ENCODE peak calls at places on chromosomes 2 and 18, in ten cellular contexts. H is amniotic stem cell; Z is heart right ventricle; D is epithelial cell of proximal tubule; A is NCI-H69; W is activated T-helper 1 cell treated with anti-CD3 and anti-CD28 coated beads, Interleukin-12 subunit alpha, Interleukin-12 subunit beta, Interleukin-2, Interleukin-4 antibody, amounts not matched to agents 30 ng/mL and 10 ng/mL and 1 ng/mL, durations not matched to agents 14 hours and 24 hours and 36 hours; R is GM12865; P is NCI-H1092 treated with DMSO at 0.1 percent for 48 hours; M is HFFc6; L is OCI-M1. I is an unnamed sample.

GRCh38 chr2:241935774-241936173 is 66.2 kb downstream of the RTP5 start:
- DNase-seq in H (no peak), Z (no peak), D (no peak), A (no peak), W (no peak), R (no peak), P (no peak), M (no peak), L (no peak), I (no peak)

GRCh38 chr2:38505779-38506178 is 96.9 kb downstream of the HNRNPLL start:
- DNase-seq in H (no peak), Z (peak; percentile 32), D (no peak), A (no peak), W (no peak), R (peak; percentile 44), P (no peak), M (peak; percentile 83), L (no peak), I (peak; percentile 42)

GRCh38 chr2:241061275-241061674 is 40.8 kb downstream of the MTERF4 start:
- DNase-seq in H (no peak), Z (no peak), D (no peak), A (no peak), W (no peak), R (no peak), P (no peak), M (peak; percentile 14), L (no peak), I (peak; percentile 33)

GRCh38 chr2:236768393-236769140 is 198.9 kb downstream of the ACKR3 start:
- DNase-seq in H (no peak), Z (no peak), D (no peak), A (no peak), W (no peak), R (no peak), P (no peak), M (peak; percentile 81), L (no peak), I (no peak)

GRCh38 chr2:122390406-122390805 is 635.0 kb downstream of the TSN start:
- DNase-seq in H (no peak), Z (no peak), D (peak; percentile 66), A (no peak), W (no peak), R (peak; percentile 1), P (no peak), M (no peak), L (peak; percentile 72), I (peak; percentile 14)

GRCh38 chr2:112087346-112088020 is 32.4 kb downstream of the TMEM87B start:
- DNase-seq in H (no peak), Z (no peak), D (no peak), A (no peak), W (no peak), R (peak; percentile 84), P (no peak), M (no peak), L (no peak), I (no peak)

GRCh38 chr2:194545978-194546377 is 1111.0 kb upstream of the SLC39A10 start:
- DNase-seq in H (no peak), Z (no peak), D (no peak), A (peak; percentile 20), W (no peak), R (no peak), P (peak; percentile 19), M (no peak), L (peak; percentile 68), I (peak; percentile 19)

GRCh38 chr2:206584323-206585116 is 57.8 kb upstream of the FAM237A start:
- DNase-seq in H (no peak), Z (no peak), D (no peak), A (no peak), W (no peak), R (no peak), P (no peak), M (no peak), L (no peak), I (no peak)

GRCh38 chr18:35508030-35508429 is 10.3 kb upstream of the INO80C start:
- DNase-seq in H (no peak), Z (no peak), D (no peak), A (no peak), W (no peak), R (no peak), P (no peak), M (no peak), L (no peak), I (no peak)

GRCh38 chr2:96763511-96764252 is 3.0 kb downstream of the CNNM4 start:
- DNase-seq in H (no peak), Z (no peak), D (no peak), A (peak; percentile 24), W (no peak), R (no peak), P (peak; percentile 5), M (peak; percentile 12), L (peak; percentile 84), I (peak; percentile 53)

GRCh38 chr18:40534748-40535147 is 1420.3 kb upstream of the PIK3C3 start:
- DNase-seq in H (no peak), Z (no peak), D (no peak), A (no peak), W (no peak), R (no peak), P (no peak), M (no peak), L (no peak), I (no peak)

GRCh38 chr2:240733803-240734495 is 42.3 kb downstream of the AQP12A start:
- DNase-seq in H (no peak), Z (no peak), D (no peak), A (no peak), W (no peak), R (peak; percentile 26), P (no peak), M (no peak), L (peak; percentile 12), I (peak; percentile 60)

GRCh38 chr18:12837747-12838146 is 46.3 kb downstream of the PTPN2 start:
- DNase-seq in H (no peak), Z (no peak), D (no peak), A (no peak), W (no peak), R (no peak), P (no peak), M (no peak), L (peak; percentile 70), I (no peak)

GRCh38 chr2:168166902-168167510 is 80.4 kb downstream of the STK39 start:
- DNase-seq in H (no peak), Z (no peak), D (peak; percentile 76), A (no peak), W (no peak), R (no peak), P (no peak), M (peak; percentile 53), L (no peak), I (no peak)

GRCh38 chr2:73383036-73383435 is 2.6 kb upstream of the ALMS1 start:
- DNase-seq in H (no peak), Z (no peak), D (no peak), A (no peak), W (no peak), R (no peak), P (no peak), M (no peak), L (no peak), I (no peak)

GRCh38 chr2:235026137-235026536 is 74.3 kb downstream of the SH3BP4 start:
- DNase-seq in H (peak; percentile 29), Z (no peak), D (peak; percentile 73), A (peak; percentile 37), W (no peak), R (no peak), P (no peak), M (peak; percentile 75), L (no peak), I (no peak)

GRCh38 chr18:32889620-32890593 is 117.1 kb upstream of the KLHL14 start:
- DNase-seq in H (no peak), Z (no peak), D (no peak), A (peak; percentile 30), W (no peak), R (no peak), P (no peak), M (no peak), L (no peak), I (no peak)

GRCh38 chr18:80231151-80231550 is 16.2 kb downstream of the PARD6G start:
- DNase-seq in H (no peak), Z (no peak), D (no peak), A (no peak), W (no peak), R (no peak), P (no peak), M (no peak), L (no peak), I (no peak)

GRCh38 chr2:75022516-75022915 is 64.1 kb downstream of the POLE4 start:
- DNase-seq in H (no peak), Z (no peak), D (no peak), A (no peak), W (no peak), R (no peak), P (no peak), M (peak; percentile 27), L (no peak), I (no peak)

GRCh38 chr2:10457846-10458563 is 9.9 kb upstream of the ODC1 start:
- DNase-seq in H (no peak), Z (no peak), D (no peak), A (no peak), W (no peak), R (no peak), P (no peak), M (peak; percentile 33), L (no peak), I (no peak)

GRCh38 chr2:25294573-25295462 is 46.9 kb downstream of the DNMT3A start:
- DNase-seq in H (no peak), Z (peak; percentile 88), D (no peak), A (peak; percentile 88), W (peak; percentile 77), R (peak; percentile 90), P (peak; percentile 50), M (no peak), L (peak; percentile 60), I (peak; percentile 93)

GRCh38 chr2:15673919-15674636 is 82.4 kb downstream of the DDX1 start:
- DNase-seq in H (no peak), Z (no peak), D (peak; percentile 79), A (no peak), W (no peak), R (no peak), P (no peak), M (peak; percentile 25), L (peak; percentile 27), I (peak; percentile 40)

GRCh38 chr2:215777481-215778044 is 235.8 kb downstream of the MREG start:
- DNase-seq in H (no peak), Z (no peak), D (no peak), A (no peak), W (no peak), R (no peak), P (no peak), M (no peak), L (no peak), I (no peak)

GRCh38 chr2:158969162-158969716 is 799 bp downstream of the TANC1 start:
- DNase-seq in H (no peak), Z (no peak), D (no peak), A (no peak), W (no peak), R (no peak), P (no peak), M (no peak), L (peak; percentile 40), I (peak; percentile 14)

GRCh38 chr2:147451902-147452515 is 392.8 kb upstream of the ACVR2A start:
- DNase-seq in H (no peak), Z (no peak), D (no peak), A (peak; percentile 30), W (no peak), R (no peak), P (no peak), M (no peak), L (no peak), I (no peak)

GRCh38 chr2:66929632-66930385 is 467.3 kb upstream of the ETAA1 start:
- DNase-seq in H (peak; percentile 22), Z (peak; percentile 41), D (peak; percentile 2), A (peak; percentile 14), W (no peak), R (no peak), P (no peak), M (peak; percentile 66), L (no peak), I (no peak)

GRCh38 chr18:55317832-55318231 is 270.2 kb downstream of the TCF4 start:
- DNase-seq in H (no peak), Z (no peak), D (no peak), A (peak; percentile 95), W (no peak), R (peak; percentile 46), P (peak; percentile 73), M (no peak), L (no peak), I (no peak)

GRCh38 chr2:224196789-224197188 is 157.7 kb upstream of the SERPINE2 start:
- DNase-seq in H (no peak), Z (no peak), D (no peak), A (no peak), W (no peak), R (no peak), P (no peak), M (no peak), L (no peak), I (no peak)

I was measured in NB4.